ENCODE peak calls at places on chromosome 15, in six cellular contexts. J is GM23248, W is fibroblast of gingiva, M is mammary epithelial cell, V is NCI-H1105 treated with DMSO at 0.1 percent for 48 hours, P is Caki2. Z is an unnamed sample.

GRCh38 chr15:85813234-85813633 is 18.5 kb upstream of the KLHL25 start:
- DNase-seq in J (no peak), W (no peak), M (no peak), V (no peak), P (no peak), Z (no peak)

GRCh38 chr15:58142827-58143226 is 4.6 kb downstream of the AQP9 start:
- DNase-seq in J (no peak), W (no peak), M (no peak), V (no peak), P (no peak), Z (no peak)

GRCh38 chr15:25242166-25242879 is 196.5 kb downstream of the UBE3A start:
- DNase-seq in J (no peak), W (no peak), M (no peak), V (no peak), P (no peak), Z (no peak)

GRCh38 chr15:99963096-99963825 is 230.0 kb upstream of the LYSMD4 start:
- DNase-seq in J (peak; percentile 18), W (no peak), M (peak; percentile 59), V (no peak), P (peak; percentile 5), Z (no peak)

GRCh38 chr15:41788262-41788661 is 14.0 kb downstream of the MAPKBP1 start:
- DNase-seq in J (no peak), W (no peak), M (no peak), V (no peak), P (no peak), Z (no peak)

GRCh38 chr15:64636101-64636500 is 139.3 kb downstream of the RBPMS2 start:
- DNase-seq in J (no peak), W (no peak), M (no peak), V (no peak), P (no peak), Z (peak; percentile 51)

GRCh38 chr15:89090791-89091666 is 2.8 kb downstream of the ABHD2 start:
- DNase-seq in J (peak; percentile 92), W (peak; percentile 69), M (peak; percentile 53), V (peak; percentile 40), P (peak; percentile 66), Z (no peak)

GRCh38 chr15:83709246-83709645 is 55.3 kb downstream of the ADAMTSL3 start:
- DNase-seq in J (peak; percentile 44), W (no peak), M (peak; percentile 86), V (no peak), P (no peak), Z (no peak)

GRCh38 chr15:21261396-21261964 is 178.8 kb downstream of the POTEB3 start:
- DNase-seq in J (no peak), W (peak; percentile 0), M (peak; percentile 4), V (no peak), P (no peak), Z (no peak)

GRCh38 chr15:77112819-77113569 is 42.1 kb upstream of the TSPAN3 start:
- DNase-seq in J (peak; percentile 52), W (no peak), M (no peak), V (no peak), P (no peak), Z (peak; percentile 58)

GRCh38 chr15:58517252-58517681 is 85.5 kb downstream of the LIPC start:
- DNase-seq in J (no peak), W (no peak), M (no peak), V (no peak), P (no peak), Z (peak; percentile 44)

GRCh38 chr15:35436422-35436821 is 109.5 kb downstream of the DPH6 start:
- DNase-seq in J (no peak), W (no peak), M (no peak), V (no peak), P (no peak), Z (no peak)

GRCh38 chr15:58549013-58549779 is 117.4 kb downstream of the LIPC start:
- DNase-seq in J (no peak), W (peak; percentile 74), M (no peak), V (no peak), P (no peak), Z (no peak)

GRCh38 chr15:79901958-79902357 is 5.1 kb upstream of the MTHFS start:
- DNase-seq in J (no peak), W (no peak), M (no peak), V (no peak), P (no peak), Z (no peak)

GRCh38 chr15:60021589-60022378 is 17.7 kb downstream of the FOXB1 start:
- DNase-seq in J (no peak), W (no peak), M (peak; percentile 68), V (no peak), P (no peak), Z (peak; percentile 61)

GRCh38 chr15:89993344-89993743 is 7.8 kb upstream of the ZNF710 start:
- DNase-seq in J (no peak), W (no peak), M (no peak), V (no peak), P (no peak), Z (no peak)

GRCh38 chr15:69668963-69669362 is 216.3 kb downstream of the RPLP1 start:
- DNase-seq in J (no peak), W (no peak), M (no peak), V (no peak), P (no peak), Z (no peak)

GRCh38 chr15:55820043-55820442 is 77.1 kb upstream of the PRTG start:
- DNase-seq in J (no peak), W (peak; percentile 9), M (no peak), V (no peak), P (no peak), Z (no peak)

GRCh38 chr15:63672369-63672768 is 75.2 kb downstream of the FBXL22 start:
- DNase-seq in J (no peak), W (no peak), M (no peak), V (no peak), P (no peak), Z (no peak)

GRCh38 chr15:79540551-79540950 is 108.4 kb downstream of the MINAR1 start:
- DNase-seq in J (peak; percentile 4), W (no peak), M (no peak), V (no peak), P (no peak), Z (peak; percentile 10)

GRCh38 chr15:77181305-77182074 is 110.6 kb upstream of the TSPAN3 start:
- DNase-seq in J (no peak), W (no peak), M (no peak), V (no peak), P (no peak), Z (no peak)

GRCh38 chr15:58440922-58441321 is 9.1 kb downstream of the LIPC start:
- DNase-seq in J (no peak), W (no peak), M (peak; percentile 66), V (no peak), P (no peak), Z (peak; percentile 63)

GRCh38 chr15:54119056-54119455 is 140.8 kb downstream of the UNC13C start:
- DNase-seq in J (no peak), W (no peak), M (no peak), V (no peak), P (no peak), Z (no peak)

GRCh38 chr15:76285241-76285825 is 25.9 kb downstream of the ETFA start:
- DNase-seq in J (peak; percentile 43), W (no peak), M (peak; percentile 5), V (peak; percentile 4), P (no peak), Z (no peak)

GRCh38 chr15:92095691-92096090 is 242.2 kb downstream of the SLCO3A1 start:
- DNase-seq in J (no peak), W (no peak), M (no peak), V (no peak), P (no peak), Z (no peak)

GRCh38 chr15:22735781-22736180 is 50.7 kb upstream of the NIPA1 start:
- DNase-seq in J (peak; percentile 37), W (peak; percentile 27), M (no peak), V (no peak), P (no peak), Z (no peak)

GRCh38 chr15:27847775-27848710 is 251.1 kb downstream of the OCA2 start:
- DNase-seq in J (no peak), W (no peak), M (no peak), V (no peak), P (no peak), Z (no peak)

GRCh38 chr15:51757463-51757862 is 6.1 kb downstream of the TMOD2 start:
- DNase-seq in J (no peak), W (no peak), M (no peak), V (no peak), P (no peak), Z (peak; percentile 22)

GRCh38 chr15:52010633-52011595 is 8.1 kb upstream of the MAPK6 start:
- DNase-seq in J (peak; percentile 95), W (peak; percentile 65), M (peak; percentile 94), V (peak; percentile 12), P (peak; percentile 45), Z (no peak)

Z was measured in mesendoderm.